ENCODE peak calls at places on chromosomes 11 and 22, in nine cellular contexts. U is Panc1, H is psoas muscle, G is neural crest cell, S is uterus, N is testis, Q is HFF-Myc, T is astrocyte of the spinal cord, R is ovary. K is an unnamed sample.

GRCh38 chr22:20887375-20887774 is 28.6 kb downstream of the SNAP29 start:
- DNase-seq in R (no peak), U (no peak), G (no peak), N (no peak), T (no peak), S (no peak), Q (no peak), H (no peak), K (no peak)

GRCh38 chr11:94546886-94547285 is 3.2 kb downstream of the FUT4 start:
- DNase-seq in U (no peak), G (no peak), H (no peak), N (no peak), R (no peak), S (no peak), T (no peak), Q (no peak), K (no peak)

GRCh38 chr11:130772266-130773227 is 143.7 kb downstream of the SNX19 start:
- DNase-seq in R (peak; percentile 44), U (peak; percentile 36), Q (peak; percentile 88), H (peak; percentile 41), G (no peak), N (no peak), S (no peak), T (peak; percentile 97), K (no peak)

GRCh38 chr11:26985941-26986340 is 8.0 kb upstream of the FIBIN start:
- DNase-seq in H (no peak), T (no peak), N (no peak), R (no peak), G (no peak), S (peak; percentile 65), Q (no peak), U (no peak), K (no peak)

GRCh38 chr22:39181356-39181755 is 28.9 kb upstream of the CBX7 start:
- DNase-seq in R (no peak), H (no peak), U (no peak), G (no peak), N (no peak), S (no peak), Q (no peak), T (no peak), K (no peak)

GRCh38 chr22:48712558-48712957 is 1115.1 kb downstream of the BRD1 start:
- DNase-seq in S (no peak), H (no peak), T (no peak), R (no peak), Q (no peak), N (no peak), G (no peak), U (no peak), K (no peak)

GRCh38 chr11:117498791-117499190 is 171.1 kb downstream of the CEP164 start:
- DNase-seq in Q (no peak), S (no peak), R (no peak), U (no peak), N (no peak), G (no peak), T (no peak), H (no peak), K (no peak)

GRCh38 chr11:75424396-75424795 is 8.6 kb downstream of the KLHL35 start:
- DNase-seq in T (no peak), N (no peak), U (no peak), R (no peak), Q (no peak), H (no peak), G (no peak), S (no peak), K (no peak)

GRCh38 chr11:117606211-117606610 is 190.8 kb downstream of the DSCAML1 start:
- DNase-seq in R (no peak), H (no peak), T (no peak), G (no peak), N (no peak), U (no peak), S (no peak), Q (no peak), K (no peak)

GRCh38 chr11:108929241-108929640 is 264.4 kb downstream of the DDX10 start:
- DNase-seq in Q (peak; percentile 58), G (no peak), U (peak; percentile 94), N (no peak), S (no peak), R (no peak), H (no peak), T (peak; percentile 95), K (no peak)

GRCh38 chr11:121563003-121563402 is 110.2 kb upstream of the SORL1-AS1 start:
- DNase-seq in T (no peak), Q (no peak), S (no peak), G (no peak), U (no peak), N (no peak), H (no peak), R (no peak), K (no peak)

GRCh38 chr22:24417200-24417599 is 10.2 kb upstream of the ADORA2A start:
- DNase-seq in G (no peak), H (no peak), S (no peak), N (no peak), T (no peak), Q (no peak), U (no peak), R (no peak), K (no peak)

GRCh38 chr11:102293873-102294601 is 23.2 kb upstream of the BIRC3 start:
- DNase-seq in N (no peak), H (no peak), U (peak; percentile 69), Q (peak; percentile 44), T (peak; percentile 55), R (no peak), G (no peak), S (no peak), K (no peak)

GRCh38 chr11:69943066-69943465 is 123.8 kb upstream of the FGF3 start:
- DNase-seq in H (no peak), T (no peak), R (no peak), Q (no peak), S (no peak), G (no peak), U (no peak), N (no peak), K (no peak)

DNA sequence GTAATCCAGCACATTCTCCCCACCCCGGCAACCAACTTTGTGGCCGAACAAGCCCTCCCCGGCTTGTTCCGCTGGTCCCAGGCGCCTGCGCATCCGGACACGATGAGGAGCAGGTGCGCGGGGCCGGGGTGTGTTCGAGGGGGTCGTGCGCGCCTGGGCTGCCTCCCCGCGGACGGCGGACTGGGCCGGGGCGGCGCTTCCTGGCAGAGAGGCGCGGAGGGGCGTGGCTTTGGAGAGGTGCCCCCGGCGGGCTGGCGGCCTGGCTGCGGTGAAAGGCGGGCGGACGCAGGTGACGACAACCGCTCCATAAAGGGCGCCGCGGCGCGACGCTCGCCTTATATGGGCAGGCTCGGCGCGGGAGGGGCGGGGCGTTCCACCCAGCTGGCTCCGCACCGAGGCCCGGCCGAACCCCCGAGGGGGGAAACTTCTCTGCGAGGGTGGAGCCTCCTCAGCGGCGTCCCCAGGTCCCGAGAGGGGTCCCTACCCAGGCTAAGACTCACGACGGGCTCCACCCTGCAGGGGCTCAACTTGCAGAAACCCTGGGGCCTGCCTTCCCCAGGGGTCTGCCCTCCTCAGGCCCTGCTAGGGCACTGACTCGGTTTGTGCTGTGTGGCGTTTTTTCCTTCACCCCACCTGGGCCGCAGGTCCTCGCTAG is 26.4 kb downstream of the TXN2 start:
- DNase-seq in H (peak; percentile 90), T (peak; percentile 94), U (no peak), S (peak; percentile 94), Q (no peak), G (peak; percentile 81), N (peak; percentile 94), R (peak; percentile 95), K (peak; percentile 84)
- TF ChIP-seq CTCF in H (no peak), T (peak; percentile 1), U (no peak), S (no peak), Q (no peak), G (peak; percentile 23), N (peak; percentile 5), R (peak; percentile 21), K (no peak)

DNA sequence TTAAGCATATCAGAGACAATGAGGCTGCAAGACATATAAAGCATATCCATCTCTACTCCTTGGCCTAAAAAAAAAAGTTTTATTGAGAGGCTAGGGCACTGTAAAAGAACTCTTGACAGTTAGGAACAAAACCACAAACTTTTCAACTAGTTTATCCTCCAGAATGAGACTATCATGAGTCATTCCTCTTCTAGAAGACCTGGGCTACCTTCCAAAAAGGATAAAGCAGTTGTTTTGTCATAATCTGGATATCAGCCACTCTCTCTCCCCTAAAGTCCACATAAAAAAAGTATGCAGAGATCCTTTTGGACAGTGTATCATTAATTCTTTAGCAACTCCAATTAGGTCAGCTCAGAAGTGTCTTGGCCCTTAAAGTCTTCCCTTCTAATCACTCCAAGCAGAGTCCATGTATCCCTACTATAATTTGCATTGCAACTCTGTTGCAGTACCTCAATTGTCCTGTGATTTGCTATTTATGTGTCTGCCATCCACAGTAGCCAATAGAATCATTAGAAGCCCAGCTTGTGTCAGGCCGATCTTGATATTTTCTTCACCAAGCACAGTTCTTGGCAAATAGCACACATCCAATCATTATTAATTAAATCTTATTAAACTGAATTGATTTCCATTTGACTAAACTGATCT is 10.4 kb downstream of the OR51T1 start:
- DNase-seq in Q (peak; percentile 33), T (peak; percentile 94), G (no peak), H (no peak), R (no peak), N (no peak), U (peak; percentile 82), S (no peak), K (no peak)
- TF ChIP-seq CTCF in Q (no peak), T (peak; percentile 30), G (peak; percentile 30), H (no peak), R (no peak), N (no peak), U (peak; percentile 7), S (no peak), K (peak; percentile 35)

GRCh38 chr11:17477361-17477760 is 716 bp upstream of the ABCC8 start:
- DNase-seq in Q (no peak), U (no peak), S (no peak), T (no peak), N (no peak), R (no peak), H (no peak), G (no peak), K (no peak)

GRCh38 chr11:17475666-17476316 is 854 bp downstream of the ABCC8 start:
- DNase-seq in S (no peak), Q (no peak), R (no peak), G (peak; percentile 13), T (no peak), H (no peak), U (no peak), N (no peak), K (peak; percentile 11)

GRCh38 chr11:17477084-17477333 is 364 bp upstream of the ABCC8 start:
- DNase-seq in S (no peak), N (no peak), U (no peak), G (no peak), R (no peak), Q (no peak), H (no peak), T (no peak), K (no peak)

GRCh38 chr11:17478064-17478463 is 1.4 kb upstream of the ABCC8 start:
- DNase-seq in R (no peak), U (no peak), G (no peak), S (no peak), H (no peak), Q (no peak), N (no peak), T (no peak), K (no peak)

GRCh38 chr11:17476317-17477083 is at the start of gene ABCC8:
- DNase-seq in T (no peak), G (peak; percentile 30), U (no peak), N (no peak), H (no peak), Q (no peak), R (no peak), S (no peak), K (peak; percentile 28)
- TF ChIP-seq CTCF in T (no peak), G (no peak), U (no peak), N (no peak), H (no peak), Q (no peak), R (no peak), S (no peak), K (no peak)

GRCh38 chr22:37546436-37547248 is 13.6 kb upstream of the CDC42EP1 start:
- DNase-seq in U (no peak), H (peak; percentile 75), S (no peak), R (peak; percentile 77), N (peak; percentile 73), Q (no peak), T (peak; percentile 87), G (no peak), K (no peak)
- TF ChIP-seq CTCF in U (no peak), H (no peak), S (no peak), R (peak; percentile 13), N (no peak), Q (no peak), T (no peak), G (no peak), K (no peak)

K was measured in endothelial cell.